ENCODE peak calls at places on chromosomes 12 and 14, in seven cellular contexts. One of them, this sample, is unnamed.

GRCh38 chr14:22627506-22628263 is 16.5 kb downstream of the OR6J1 start:
- DNase-seq in BE2C: no peak
- DNase-seq in fibroblast of the aortic adventitia: no peak
- DNase-seq in progenitor cell of endocrine pancreas: no peak
- DNase-seq in sigmoid colon: no peak
- DNase-seq in tibial artery: no peak
- DNase-seq in AG10803: no peak
- DNase-seq in this sample: no peak

GRCh38 chr12:12731785-12732184 is 14.6 kb downstream of the CDKN1B start:
- DNase-seq in BE2C: no peak
- DNase-seq in fibroblast of the aortic adventitia: no peak
- DNase-seq in progenitor cell of endocrine pancreas: no peak
- DNase-seq in sigmoid colon: no peak
- DNase-seq in tibial artery: no peak
- DNase-seq in AG10803: no peak
- DNase-seq in this sample: no peak

GRCh38 chr14:89479802-89480201 is 62.8 kb upstream of the FOXN3 start:
- DNase-seq in BE2C: no peak
- DNase-seq in fibroblast of the aortic adventitia: no peak
- DNase-seq in progenitor cell of endocrine pancreas: no peak
- DNase-seq in sigmoid colon: no peak
- DNase-seq in tibial artery: no peak
- DNase-seq in AG10803: peak
- DNase-seq in this sample: no peak

GRCh38 chr12:57110189-57111045 is 745 bp downstream of the STAT6 start:
- DNase-seq in BE2C: no peak
- DNase-seq in fibroblast of the aortic adventitia: peak
- DNase-seq in progenitor cell of endocrine pancreas: peak
- DNase-seq in sigmoid colon: peak
- DNase-seq in tibial artery: peak
- DNase-seq in AG10803: no peak
- DNase-seq in this sample: no peak

GRCh38 chr14:104149617-104150141 is 11.3 kb downstream of the KIF26A start:
- DNase-seq in BE2C: peak
- DNase-seq in fibroblast of the aortic adventitia: no peak
- DNase-seq in progenitor cell of endocrine pancreas: no peak
- DNase-seq in sigmoid colon: peak
- DNase-seq in tibial artery: no peak
- DNase-seq in AG10803: no peak
- DNase-seq in this sample: no peak

GRCh38 chr12:41442905-41443304 is 254.8 kb downstream of the PDZRN4 start:
- DNase-seq in BE2C: no peak
- DNase-seq in fibroblast of the aortic adventitia: no peak
- DNase-seq in progenitor cell of endocrine pancreas: no peak
- DNase-seq in sigmoid colon: no peak
- DNase-seq in tibial artery: no peak
- DNase-seq in AG10803: no peak
- DNase-seq in this sample: no peak

GRCh38 chr14:75426332-75427125 is 1.3 kb upstream of the JDP2 start:
- DNase-seq in BE2C: no peak
- DNase-seq in fibroblast of the aortic adventitia: no peak
- DNase-seq in progenitor cell of endocrine pancreas: no peak
- DNase-seq in sigmoid colon: no peak
- DNase-seq in tibial artery: no peak
- DNase-seq in AG10803: no peak
- DNase-seq in this sample: no peak

GRCh38 chr12:52945389-52946232 is 3.3 kb upstream of the KRT18 start:
- DNase-seq in BE2C: no peak
- DNase-seq in fibroblast of the aortic adventitia: peak
- DNase-seq in progenitor cell of endocrine pancreas: peak
- DNase-seq in sigmoid colon: no peak
- DNase-seq in tibial artery: no peak
- DNase-seq in AG10803: peak
- DNase-seq in this sample: no peak

GRCh38 chr12:79886917-79887519 is 47.9 kb downstream of the PPP1R12A start:
- DNase-seq in BE2C: no peak
- DNase-seq in fibroblast of the aortic adventitia: peak
- DNase-seq in progenitor cell of endocrine pancreas: no peak
- DNase-seq in sigmoid colon: no peak
- DNase-seq in tibial artery: no peak
- DNase-seq in AG10803: peak
- DNase-seq in this sample: no peak

GRCh38 chr14:96795443-96795842 is 1.7 kb upstream of the VRK1 start:
- DNase-seq in BE2C: no peak
- DNase-seq in fibroblast of the aortic adventitia: no peak
- DNase-seq in progenitor cell of endocrine pancreas: no peak
- DNase-seq in sigmoid colon: no peak
- DNase-seq in tibial artery: no peak
- DNase-seq in AG10803: no peak
- DNase-seq in this sample: no peak

GRCh38 chr14:73662439-73663056 is 17.8 kb downstream of the DNAL1 start:
- DNase-seq in BE2C: peak
- DNase-seq in fibroblast of the aortic adventitia: peak
- DNase-seq in progenitor cell of endocrine pancreas: no peak
- DNase-seq in sigmoid colon: no peak
- DNase-seq in tibial artery: peak
- DNase-seq in AG10803: peak
- DNase-seq in this sample: no peak

GRCh38 chr12:107992870-107993451 is 136.1 kb upstream of the WSCD2 start:
- DNase-seq in BE2C: peak
- DNase-seq in fibroblast of the aortic adventitia: peak
- DNase-seq in progenitor cell of endocrine pancreas: peak
- DNase-seq in sigmoid colon: no peak
- DNase-seq in tibial artery: no peak
- DNase-seq in AG10803: peak
- DNase-seq in this sample: no peak

GRCh38 chr12:80763874-80764273 is 47.2 kb downstream of the MYF5 start:
- DNase-seq in BE2C: peak
- DNase-seq in fibroblast of the aortic adventitia: peak
- DNase-seq in progenitor cell of endocrine pancreas: no peak
- DNase-seq in sigmoid colon: no peak
- DNase-seq in tibial artery: no peak
- DNase-seq in AG10803: peak
- DNase-seq in this sample: no peak

GRCh38 chr14:104678346-104678745 is 11.1 kb upstream of the INF2 start:
- DNase-seq in BE2C: no peak
- DNase-seq in fibroblast of the aortic adventitia: peak
- DNase-seq in progenitor cell of endocrine pancreas: no peak
- DNase-seq in sigmoid colon: peak
- DNase-seq in tibial artery: peak
- DNase-seq in AG10803: peak
- DNase-seq in this sample: no peak

DNA sequence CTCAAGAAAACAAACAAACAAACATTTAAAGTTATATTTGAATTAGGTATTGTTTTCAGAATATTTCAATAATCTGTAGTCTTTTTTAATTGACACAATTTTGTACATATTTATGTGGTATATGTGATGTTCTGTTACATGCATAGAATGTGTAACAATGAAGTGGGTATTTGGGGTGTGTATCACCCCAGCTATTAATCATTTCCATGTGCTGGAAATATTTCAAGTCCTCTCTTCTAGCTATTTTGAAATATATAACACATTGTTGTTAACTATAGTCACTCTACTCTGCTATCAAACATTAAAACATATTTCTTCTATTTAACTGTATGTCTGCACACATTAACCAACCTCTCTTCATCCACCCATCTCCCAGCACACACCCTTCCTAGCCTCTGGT is 32.0 kb upstream of the SIX1 start:
- DNase-seq in BE2C: no peak
- DNase-seq in fibroblast of the aortic adventitia: no peak
- DNase-seq in progenitor cell of endocrine pancreas: no peak
- DNase-seq in sigmoid colon: no peak
- DNase-seq in tibial artery: no peak
- DNase-seq in AG10803: no peak
- DNase-seq in this sample: no peak
- TF ChIP-seq CTCF in BE2C: no peak
- TF ChIP-seq CTCF in fibroblast of the aortic adventitia: no peak
- TF ChIP-seq CTCF in progenitor cell of endocrine pancreas: no peak
- TF ChIP-seq CTCF in sigmoid colon: no peak
- TF ChIP-seq CTCF in tibial artery: no peak
- TF ChIP-seq CTCF in AG10803: no peak
- TF ChIP-seq CTCF in this sample: no peak

DNA sequence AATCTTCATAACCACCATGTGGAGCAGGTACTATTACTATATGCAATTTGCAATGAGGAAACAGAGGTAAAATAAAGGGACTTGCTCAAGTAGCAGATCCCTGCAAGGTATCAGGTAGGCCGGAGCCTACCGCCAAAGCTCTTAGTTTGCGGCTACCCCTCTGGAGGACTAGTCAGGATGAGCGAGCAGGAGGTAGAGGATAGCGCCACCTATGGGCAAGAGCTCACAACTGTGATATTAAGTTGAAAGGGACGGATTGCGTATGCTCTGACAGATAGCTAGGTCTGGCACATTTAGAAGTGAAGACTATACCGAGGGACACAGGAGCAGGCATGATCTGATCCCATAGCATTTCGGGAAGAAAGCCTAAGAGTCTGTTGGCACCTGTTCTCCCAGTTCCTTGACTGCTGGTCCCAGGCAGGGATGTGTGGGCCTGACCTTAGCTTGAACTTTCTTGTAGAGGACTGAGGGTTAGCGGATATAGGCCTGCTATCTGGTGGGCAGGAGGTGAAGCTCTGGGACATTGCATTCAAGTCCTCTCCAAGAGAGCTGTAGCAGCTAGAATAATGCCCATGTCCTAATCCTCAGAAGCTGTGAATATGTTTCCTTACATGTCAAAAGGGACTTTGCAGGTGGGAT is 48.0 kb downstream of the SLC17A8 start:
- DNase-seq in BE2C: peak
- DNase-seq in fibroblast of the aortic adventitia: peak
- DNase-seq in progenitor cell of endocrine pancreas: peak
- DNase-seq in sigmoid colon: no peak
- DNase-seq in tibial artery: no peak
- DNase-seq in AG10803: peak
- DNase-seq in this sample: no peak
- TF ChIP-seq CTCF in BE2C: peak
- TF ChIP-seq CTCF in fibroblast of the aortic adventitia: peak
- TF ChIP-seq CTCF in progenitor cell of endocrine pancreas: peak
- TF ChIP-seq CTCF in sigmoid colon: no peak
- TF ChIP-seq CTCF in tibial artery: no peak
- TF ChIP-seq CTCF in AG10803: peak
- TF ChIP-seq CTCF in this sample: peak

GRCh38 chr14:99189201-99189801 is 82.7 kb downstream of the BCL11B start:
- DNase-seq in BE2C: no peak
- DNase-seq in fibroblast of the aortic adventitia: no peak
- DNase-seq in progenitor cell of endocrine pancreas: no peak
- DNase-seq in sigmoid colon: no peak
- DNase-seq in tibial artery: no peak
- DNase-seq in AG10803: no peak
- DNase-seq in this sample: peak

GRCh38 chr14:99188721-99189120 is 83.3 kb downstream of the BCL11B start:
- DNase-seq in BE2C: no peak
- DNase-seq in fibroblast of the aortic adventitia: no peak
- DNase-seq in progenitor cell of endocrine pancreas: no peak
- DNase-seq in sigmoid colon: no peak
- DNase-seq in tibial artery: peak
- DNase-seq in AG10803: no peak
- DNase-seq in this sample: peak

GRCh38 chr14:99191663-99192621 is 80.1 kb downstream of the BCL11B start:
- DNase-seq in BE2C: no peak
- DNase-seq in fibroblast of the aortic adventitia: peak
- DNase-seq in progenitor cell of endocrine pancreas: no peak
- DNase-seq in sigmoid colon: peak
- DNase-seq in tibial artery: peak
- DNase-seq in AG10803: peak
- DNase-seq in this sample: peak

GRCh38 chr14:99192823-99193222 is 79.2 kb downstream of the BCL11B start:
- DNase-seq in BE2C: no peak
- DNase-seq in fibroblast of the aortic adventitia: no peak
- DNase-seq in progenitor cell of endocrine pancreas: no peak
- DNase-seq in sigmoid colon: no peak
- DNase-seq in tibial artery: no peak
- DNase-seq in AG10803: no peak
- DNase-seq in this sample: peak

DNA sequence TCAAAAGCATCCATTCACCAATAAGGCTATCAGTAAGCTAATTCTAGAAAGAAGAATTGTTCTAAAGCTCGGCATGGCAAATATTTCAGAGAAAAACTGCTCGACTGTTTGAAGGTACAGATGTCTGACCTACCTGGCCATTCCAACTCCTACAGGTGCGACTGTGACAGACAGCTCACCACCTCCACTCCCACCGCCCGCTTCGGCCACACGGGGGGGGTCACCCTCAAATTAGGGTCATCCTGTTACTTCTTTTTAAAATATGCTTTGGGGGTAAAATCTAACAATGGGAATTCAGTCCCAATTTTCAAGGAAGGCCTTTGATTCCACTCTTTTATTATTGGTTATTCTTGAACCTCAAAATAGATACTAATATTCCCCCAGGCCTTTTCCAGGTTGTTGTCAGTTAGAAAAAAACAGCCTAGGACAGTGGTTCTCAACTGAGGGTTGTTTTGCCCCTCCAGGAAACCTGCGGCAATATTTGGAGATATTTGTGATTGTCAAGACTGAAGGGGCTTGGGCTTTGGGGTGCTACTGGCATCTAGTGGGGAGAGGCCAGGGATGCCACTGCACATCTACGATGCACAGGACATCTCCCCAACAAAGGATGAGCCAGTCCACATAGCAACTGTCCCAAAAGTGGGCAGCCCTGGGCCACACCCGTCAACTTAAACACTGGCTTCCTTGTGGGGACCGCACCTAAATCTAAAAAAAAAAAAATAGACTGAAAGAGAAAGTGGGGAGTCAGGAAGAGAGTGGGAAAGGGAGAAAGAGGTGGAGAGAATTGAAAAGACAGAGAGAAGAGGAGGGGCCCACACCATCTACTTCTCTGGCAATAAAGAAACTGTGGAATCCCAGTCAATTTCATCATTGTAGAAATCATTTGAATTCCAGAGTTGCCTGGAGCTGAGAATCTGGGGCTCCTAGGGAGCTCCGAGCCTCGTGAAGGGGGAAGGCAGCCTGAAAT is 81.0 kb downstream of the BCL11B start:
- DNase-seq in BE2C: no peak
- DNase-seq in fibroblast of the aortic adventitia: no peak
- DNase-seq in progenitor cell of endocrine pancreas: no peak
- DNase-seq in sigmoid colon: no peak
- DNase-seq in tibial artery: no peak
- DNase-seq in AG10803: no peak
- DNase-seq in this sample: no peak
- TF ChIP-seq CTCF in BE2C: no peak
- TF ChIP-seq CTCF in fibroblast of the aortic adventitia: no peak
- TF ChIP-seq CTCF in progenitor cell of endocrine pancreas: no peak
- TF ChIP-seq CTCF in sigmoid colon: no peak
- TF ChIP-seq CTCF in tibial artery: no peak
- TF ChIP-seq CTCF in AG10803: peak
- TF ChIP-seq CTCF in this sample: peak

GRCh38 chr14:50007123-50007903 is 109.1 kb downstream of the VCPKMT start:
- DNase-seq in BE2C: no peak
- DNase-seq in fibroblast of the aortic adventitia: no peak
- DNase-seq in progenitor cell of endocrine pancreas: no peak
- DNase-seq in sigmoid colon: no peak
- DNase-seq in tibial artery: no peak
- DNase-seq in AG10803: no peak
- DNase-seq in this sample: no peak
- TF ChIP-seq CTCF in BE2C: no peak
- TF ChIP-seq CTCF in fibroblast of the aortic adventitia: no peak
- TF ChIP-seq CTCF in progenitor cell of endocrine pancreas: no peak
- TF ChIP-seq CTCF in sigmoid colon: no peak
- TF ChIP-seq CTCF in tibial artery: no peak
- TF ChIP-seq CTCF in AG10803: no peak
- TF ChIP-seq CTCF in this sample: peak

This sample was measured in chondrocyte.